ENCODE peak calls at places on chromosomes 12 and 14, in four cellular contexts. B, A, Y and G are unnamed samples.

GRCh38 chr12:94793191-94793595 is 142.8 kb upstream of the TMCC3 start:
- DNase-seq in B (no peak), A (no peak), Y (no peak), G (no peak)

GRCh38 chr14:91388551-91388975 is 29.1 kb downstream of the CCDC88C start:
- DNase-seq in B (no peak), A (no peak), Y (no peak), G (peak)

GRCh38 chr12:106387847-106388246 is 30.3 kb downstream of the POLR3B start:
- DNase-seq in B (no peak), A (no peak), Y (no peak), G (no peak)

GRCh38 chr14:75542585-75543091 is 20.4 kb downstream of the BATF start:
- DNase-seq in B (no peak), A (no peak), Y (no peak), G (peak)

GRCh38 chr14:64012720-64013119 is 159.9 kb downstream of the SYNE2 start:
- DNase-seq in B (no peak), A (no peak), Y (no peak), G (no peak)

GRCh38 chr14:96249016-96249415 is 7.0 kb upstream of the BDKRB1 start:
- DNase-seq in B (no peak), A (peak), Y (no peak), G (no peak)

GRCh38 chr12:86601550-86602308 is 345.5 kb upstream of the MGAT4C start:
- DNase-seq in B (no peak), A (no peak), Y (no peak), G (no peak)

GRCh38 chr12:13000616-13000934 is 510 bp upstream of the HEBP1 start:
- DNase-seq in B (peak), A (peak), Y (peak), G (peak)

GRCh38 chr14:29028973-29029582 is 262.5 kb downstream of the FOXG1 start:
- DNase-seq in B (no peak), A (peak), Y (peak), G (no peak)

GRCh38 chr12:25840678-25841077 is 117.8 kb upstream of the RASSF8 start:
- DNase-seq in B (no peak), A (no peak), Y (no peak), G (no peak)

GRCh38 chr12:89389755-89390661 is 37.7 kb upstream of the DUSP6 start:
- DNase-seq in B (no peak), A (no peak), Y (no peak), G (no peak)

GRCh38 chr14:71739273-71739990 is 192.8 kb upstream of the RGS6 start:
- DNase-seq in B (peak), A (no peak), Y (peak), G (no peak)